ENCODE peak calls at places on chromosomes 2 and 18, in five cellular contexts. U is RPMI8226; B is LHCN-M2; Q is epithelial cell of prostate; F is activated CD4-positive, alpha-beta T cell treated with anti-CD3 and anti-CD28 coated beads for 36 hours. N is an unnamed sample.

GRCh38 chr2:30225131-30225762 is 6.1 kb upstream of the LBH start:
- DNase-seq in Q (no peak), B (peak), U (peak), F (peak), N (no peak)

GRCh38 chr18:70621710-70622109 is 332.9 kb downstream of the SOCS6 start:
- DNase-seq in U (no peak), Q (no peak), B (no peak), F (no peak), N (no peak)

GRCh38 chr2:221085376-221085900 is 486.7 kb downstream of the EPHA4 start:
- DNase-seq in B (no peak), Q (no peak), F (no peak), U (no peak), N (no peak)

GRCh38 chr2:146602856-146603255 is 1242.0 kb upstream of the ACVR2A start:
- DNase-seq in U (no peak), Q (no peak), F (no peak), B (no peak), N (no peak)

GRCh38 chr2:30178618-30179404 is 32.0 kb downstream of the YPEL5 start:
- DNase-seq in U (no peak), F (no peak), B (peak), Q (no peak), N (no peak)

GRCh38 chr2:71846072-71846471 is 301.6 kb downstream of the CYP26B1 start:
- DNase-seq in F (no peak), B (no peak), Q (no peak), U (no peak), N (no peak)

GRCh38 chr2:173997269-173997668 is 32.1 kb upstream of the SP3 start:
- DNase-seq in Q (no peak), B (no peak), F (peak), U (peak), N (no peak)

GRCh38 chr2:111122631-111123421 is 2.1 kb downstream of the BCL2L11 start:
- DNase-seq in U (peak), F (peak), B (peak), Q (no peak), N (no peak)

GRCh38 chr2:169895294-169895985 is 68.2 kb downstream of the UBR3 start:
- DNase-seq in U (no peak), F (no peak), Q (no peak), B (peak), N (no peak)

GRCh38 chr2:176484838-176485237 is 215.6 kb downstream of the MTX2 start:
- DNase-seq in F (no peak), U (no peak), Q (no peak), B (peak), N (no peak)

GRCh38 chr2:180017764-180018163 is 10.7 kb upstream of the CWC22 start:
- DNase-seq in F (no peak), Q (no peak), B (peak), U (peak), N (no peak)

GRCh38 chr2:206083602-206084467 is 2.1 kb downstream of the INO80D start:
- DNase-seq in U (peak), Q (no peak), B (no peak), F (peak), N (no peak)

GRCh38 chr2:26568076-26568890 is 72.9 kb downstream of the CIB4 start:
- DNase-seq in B (no peak), U (no peak), F (no peak), Q (no peak), N (no peak)

GRCh38 chr2:160409480-160409879 is 84.1 kb downstream of the RBMS1 start:
- DNase-seq in Q (no peak), B (no peak), U (no peak), F (no peak), N (no peak)

GRCh38 chr2:18319987-18320386 is 240.5 kb downstream of the RDH14 start:
- DNase-seq in Q (no peak), B (no peak), U (no peak), F (no peak), N (no peak)

GRCh38 chr18:68147728-68148127 is 567.2 kb downstream of the TMX3 start:
- DNase-seq in U (peak), B (no peak), Q (no peak), F (no peak), N (no peak)

GRCh38 chr18:58140366-58141325 is 96.6 kb downstream of the NEDD4L start:
- DNase-seq in Q (no peak), F (no peak), B (no peak), U (no peak), N (no peak)

GRCh38 chr18:50190236-50190635 is 4.7 kb downstream of the MYO5B start:
- DNase-seq in U (no peak), Q (peak), F (peak), B (peak), N (no peak)

GRCh38 chr2:1517786-1518500 is 104.7 kb downstream of the TPO start:
- DNase-seq in F (no peak), B (no peak), Q (no peak), U (no peak), N (no peak)

GRCh38 chr2:105490204-105490603 is 91.4 kb upstream of the FHL2 start:
- DNase-seq in U (no peak), F (no peak), Q (no peak), B (no peak), N (no peak)

GRCh38 chr2:85255813-85256581 is 71.8 kb downstream of the TGOLN2 start:
- DNase-seq in Q (no peak), B (peak), F (no peak), U (no peak), N (peak)

GRCh38 chr2:201233192-201234166 is 26.9 kb upstream of the CASP8 start:
- DNase-seq in B (no peak), Q (peak), U (peak), F (peak), N (no peak)

GRCh38 chr2:62320657-62321357 is 124.9 kb downstream of the B3GNT2 start:
- DNase-seq in F (no peak), U (no peak), Q (no peak), B (no peak), N (no peak)

GRCh38 chr2:197008229-197008628 is 81.7 kb upstream of the PGAP1 start:
- DNase-seq in U (no peak), B (no peak), F (no peak), Q (peak), N (no peak)

GRCh38 chr2:131015764-131016163 is 77.5 kb downstream of the FAM168B start:
- DNase-seq in B (no peak), F (no peak), Q (no peak), U (no peak), N (no peak)

GRCh38 chr2:147100406-147101035 is 744.3 kb upstream of the ACVR2A start:
- DNase-seq in B (no peak), Q (no peak), F (no peak), U (no peak), N (no peak)

GRCh38 chr2:128442891-128443302 is 124.2 kb upstream of the HS6ST1 start:
- DNase-seq in B (no peak), F (no peak), Q (no peak), U (peak), N (no peak)

GRCh38 chr2:178163395-178163794 is 30.9 kb upstream of the OSBPL6 start:
- DNase-seq in U (no peak), B (peak), Q (no peak), F (no peak), N (no peak)

GRCh38 chr2:86185517-86186212 is 9.6 kb downstream of the IMMT start:
- DNase-seq in B (no peak), F (no peak), Q (no peak), U (no peak), N (no peak)

GRCh38 chr2:85468704-85469349 is 50.3 kb downstream of the SH2D6 start:
- DNase-seq in B (peak), Q (no peak), F (no peak), U (no peak), N (peak)

GRCh38 chr2:216596986-216597509 is 36.2 kb upstream of the IGFBP2 start:
- DNase-seq in F (no peak), U (no peak), B (no peak), Q (no peak), N (no peak)

GRCh38 chr2:73850009-73850408 is 21.2 kb downstream of the STAMBP start:
- DNase-seq in B (peak), U (no peak), Q (no peak), F (no peak), N (no peak)